ENCODE peak calls at places on chromosome 12, in five cellular contexts. O, C, Q, Y and D are unnamed samples. For H3K4me1, the result is how much of the 10 kb centered on the place peaks cover.

GRCh38 chr12:552466-552865 is 92.7 kb downstream of the B4GALNT3 start:
- DNase-seq in O (no peak), C (no peak), Q (no peak), Y (no peak), D (no peak)

GRCh38 chr12:124150176-124150575 is 144.7 kb upstream of the RFLNA start:
- DNase-seq in O (no peak), C (no peak), Q (no peak), Y (no peak), D (no peak)

GRCh38 chr12:93292731-93293566 is 84.8 kb upstream of the NUDT4 start:
- DNase-seq in O (no peak), C (no peak), Q (no peak), Y (no peak), D (no peak)

GRCh38 chr12:97275261-97276197 is 187.1 kb upstream of the RMST start:
- DNase-seq in O (no peak), C (no peak), Q (peak), Y (peak), D (peak)

GRCh38 chr12:128644664-128645296 is 179.0 kb downstream of the SLC15A4 start:
- DNase-seq in O (peak), C (no peak), Q (no peak), Y (peak), D (no peak)

GRCh38 chr12:60539592-60539991 is 943.8 kb downstream of the SLC16A7 start:
- DNase-seq in O (no peak), C (no peak), Q (no peak), Y (no peak), D (no peak)

GRCh38 chr12:104669057-104669770 is 212.5 kb downstream of the CHST11 start:
- DNase-seq in O (peak), C (no peak), Q (peak), Y (peak), D (no peak)

GRCh38 chr12:4864575-4864974 is 45.1 kb upstream of the KCNA1 start:
- DNase-seq in O (no peak), C (no peak), Q (no peak), Y (no peak), D (no peak)

GRCh38 chr12:41188058-41188840 is at the start of gene PDZRN4:
- DNase-seq in O (no peak), C (no peak), Q (no peak), Y (no peak), D (peak)

GRCh38 chr12:66493841-66494240 is 185.0 kb downstream of the GRIP1 start:
- DNase-seq in O (no peak), C (no peak), Q (no peak), Y (no peak), D (no peak)
- H3K4me1 ChIP-seq in O (under half), C (under half), Q (under half), Y (under half), D (under half)

GRCh38 chr12:116058574-116058973 is 218.9 kb downstream of the MED13L start:
- DNase-seq in O (no peak), C (no peak), Q (no peak), Y (no peak), D (no peak)

GRCh38 chr12:116057356-116057755 is 220.1 kb downstream of the MED13L start:
- DNase-seq in O (no peak), C (no peak), Q (no peak), Y (no peak), D (no peak)

GRCh38 chr12:116060765-116061164 is 216.7 kb downstream of the MED13L start:
- DNase-seq in O (no peak), C (no peak), Q (no peak), Y (no peak), D (no peak)

GRCh38 chr12:116062698-116063097 is 214.8 kb downstream of the MED13L start:
- DNase-seq in O (no peak), C (no peak), Q (no peak), Y (no peak), D (no peak)

DNA sequence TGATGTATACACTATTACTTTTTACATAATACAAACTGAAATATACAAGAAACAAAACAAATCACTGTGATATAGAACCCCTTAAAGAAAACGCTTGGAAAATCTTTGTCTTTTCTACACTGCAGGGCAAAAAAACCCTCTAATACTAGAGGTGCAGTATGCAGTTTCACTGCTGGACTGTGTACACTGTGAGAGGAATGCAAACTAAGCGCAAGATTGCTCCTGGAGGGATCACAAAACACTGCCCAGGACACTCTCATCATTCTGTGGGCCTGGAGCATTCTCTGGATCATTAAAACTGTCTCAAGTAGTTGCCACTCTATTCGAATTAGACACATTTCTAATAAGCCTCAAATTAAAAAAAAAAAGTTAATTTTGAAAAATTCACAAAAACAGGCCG is 217.6 kb downstream of the MED13L start:
- DNase-seq in O (no peak), C (no peak), Q (no peak), Y (no peak), D (no peak)
- H3K4me1 ChIP-seq in O (under half), C (under half), Q (under half), Y (under half), D (under half)

GRCh38 chr12:25014961-25015360 is 66.1 kb upstream of the BCAT1 start:
- DNase-seq in O (no peak), C (no peak), Q (no peak), Y (no peak), D (no peak)
- H3K4me1 ChIP-seq in O (under half), C (under half), Q (under half), Y (under half), D (under half)

GRCh38 chr12:108641446-108642268 is 8.0 kb upstream of the SELPLG start:
- DNase-seq in O (no peak), C (no peak), Q (no peak), Y (no peak), D (no peak)
- H3K4me1 ChIP-seq in O (under half), C (half or more), Q (under half), Y (under half), D (under half)

DNA sequence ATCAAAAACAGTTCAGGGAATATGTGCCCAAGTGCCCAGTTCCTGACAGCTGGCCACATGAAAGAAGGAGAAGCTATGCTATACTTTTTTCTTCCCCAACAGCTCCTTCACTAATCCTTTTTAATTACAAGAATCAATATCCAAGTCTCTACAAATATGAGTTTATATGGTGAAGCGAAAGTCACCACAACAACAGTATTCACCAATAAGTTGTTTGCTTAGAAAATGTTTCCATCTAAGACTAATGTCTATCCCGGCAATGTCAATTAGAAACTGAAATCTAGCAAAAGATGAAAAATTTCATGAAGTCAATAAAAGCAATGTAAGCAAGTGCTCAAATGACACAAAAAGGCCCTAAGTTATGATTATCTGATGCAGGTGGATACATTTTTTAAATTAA is 17.7 kb downstream of the NELL2 start:
- DNase-seq in O (no peak), C (no peak), Q (no peak), Y (no peak), D (no peak)
- H3K4me1 ChIP-seq in O (under half), C (under half), Q (under half), Y (under half), D (under half)

GRCh38 chr12:94614288-94614721 is 36.1 kb downstream of the TMCC3 start:
- DNase-seq in O (no peak), C (no peak), Q (no peak), Y (no peak), D (no peak)

GRCh38 chr12:94618995-94619695 is 31.2 kb downstream of the TMCC3 start:
- DNase-seq in O (no peak), C (peak), Q (no peak), Y (no peak), D (no peak)

GRCh38 chr12:94617101-94617500 is 33.3 kb downstream of the TMCC3 start:
- DNase-seq in O (no peak), C (no peak), Q (no peak), Y (no peak), D (no peak)

GRCh38 chr12:94615284-94616216 is 34.8 kb downstream of the TMCC3 start:
- DNase-seq in O (no peak), C (no peak), Q (no peak), Y (peak), D (no peak)

DNA sequence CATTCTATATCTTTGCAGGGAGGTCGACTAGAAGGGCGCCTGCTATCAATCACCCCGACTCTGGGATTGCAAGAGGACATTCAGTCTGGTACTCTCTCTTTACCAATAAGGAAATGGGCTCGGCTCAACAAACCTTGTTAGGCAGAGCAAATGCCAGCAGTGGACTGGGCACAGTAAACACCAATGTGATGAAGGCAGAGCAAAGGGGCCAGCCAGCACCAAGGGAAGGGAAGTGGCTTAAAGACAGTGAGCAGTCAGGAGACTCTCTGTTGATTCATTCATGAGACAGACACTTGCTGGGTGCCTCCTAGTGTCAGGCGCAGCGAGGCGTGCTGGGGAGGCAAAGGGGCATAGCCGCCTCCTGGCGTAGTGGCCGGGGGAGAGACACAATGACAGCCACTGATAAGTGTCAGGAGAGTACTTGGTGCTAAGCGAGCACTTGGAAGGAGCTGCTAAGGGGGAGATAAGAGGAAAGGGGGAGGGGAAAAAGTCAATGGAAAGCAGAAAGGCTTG is 34.1 kb downstream of the TMCC3 start:
- DNase-seq in O (no peak), C (no peak), Q (no peak), Y (no peak), D (no peak)
- H3K4me1 ChIP-seq in O (under half), C (half or more), Q (under half), Y (under half), D (under half)